ENCODE peak calls at places on chromosome 16, in nine cellular contexts. W is pancreas; Y is fibroblast of the aortic adventitia; J is CD4-positive, alpha-beta T cell; Q is thoracic aorta; T is tibial artery; R is spleen; K is neural crest cell; A is BJ. Z is an unnamed sample.

GRCh38 chr16:67104061-67104460 is 5.7 kb upstream of the PHAF1 start:
- DNase-seq in W (peak; percentile 33), Y (peak; percentile 33), J (no peak), Q (no peak), T (no peak), R (no peak), K (peak; percentile 7), A (no peak), Z (no peak)

GRCh38 chr16:84514295-84514873 is 9.9 kb upstream of the MEAK7 start:
- DNase-seq in W (no peak), Y (no peak), J (no peak), Q (no peak), T (no peak), R (no peak), K (no peak), A (no peak), Z (no peak)

GRCh38 chr16:89831810-89832328 is 3.6 kb downstream of the SPIRE2 start:
- DNase-seq in W (no peak), Y (no peak), J (no peak), Q (no peak), T (no peak), R (no peak), K (no peak), A (no peak), Z (no peak)

GRCh38 chr16:54268766-54269165 is 17.8 kb downstream of the IRX3 start:
- DNase-seq in W (no peak), Y (no peak), J (no peak), Q (no peak), T (no peak), R (no peak), K (no peak), A (no peak), Z (no peak)

GRCh38 chr16:14301150-14302030 is 230.3 kb downstream of the MRTFB start:
- DNase-seq in W (peak; percentile 74), Y (peak; percentile 24), J (peak; percentile 37), Q (no peak), T (peak; percentile 48), R (peak; percentile 57), K (no peak), A (no peak), Z (no peak)

GRCh38 chr16:71460246-71460645 is 1.8 kb downstream of the ZNF23 start:
- DNase-seq in W (no peak), Y (peak; percentile 81), J (no peak), Q (no peak), T (no peak), R (no peak), K (no peak), A (peak; percentile 79), Z (no peak)

GRCh38 chr16:30663820-30664528 is 5.7 kb downstream of the FBRS start:
- DNase-seq in W (no peak), Y (no peak), J (no peak), Q (no peak), T (no peak), R (no peak), K (no peak), A (no peak), Z (no peak)

GRCh38 chr16:85385463-85386331 is 227.4 kb upstream of the GSE1 start:
- DNase-seq in W (peak; percentile 6), Y (no peak), J (no peak), Q (no peak), T (peak; percentile 16), R (peak; percentile 55), K (no peak), A (no peak), Z (no peak)

GRCh38 chr16:53542283-53542682 is 39.3 kb upstream of the AKTIP start:
- DNase-seq in W (no peak), Y (no peak), J (no peak), Q (no peak), T (no peak), R (no peak), K (no peak), A (no peak), Z (no peak)

GRCh38 chr16:75820672-75821071 is 94.4 kb upstream of the CPHXL start:
- DNase-seq in W (no peak), Y (no peak), J (no peak), Q (no peak), T (no peak), R (no peak), K (no peak), A (no peak), Z (no peak)

GRCh38 chr16:2019919-2020831 is 590 bp downstream of the NPW start:
- DNase-seq in W (no peak), Y (no peak), J (no peak), Q (no peak), T (no peak), R (peak; percentile 74), K (no peak), A (no peak), Z (no peak)

GRCh38 chr16:84091460-84091859 is 25.3 kb downstream of the MBTPS1 start:
- DNase-seq in W (no peak), Y (no peak), J (no peak), Q (no peak), T (no peak), R (no peak), K (no peak), A (no peak), Z (no peak)

GRCh38 chr16:87335306-87335967 is 18.2 kb upstream of the C16orf95 start:
- DNase-seq in W (no peak), Y (no peak), J (no peak), Q (no peak), T (no peak), R (no peak), K (no peak), A (no peak), Z (no peak)

GRCh38 chr16:85392756-85393673 is 220.1 kb upstream of the GSE1 start:
- DNase-seq in W (peak; percentile 7), Y (no peak), J (no peak), Q (no peak), T (no peak), R (peak; percentile 49), K (no peak), A (no peak), Z (no peak)

GRCh38 chr16:1960665-1961630 is 1.6 kb downstream of the NDUFB10 start:
- DNase-seq in W (no peak), Y (peak; percentile 43), J (peak; percentile 26), Q (no peak), T (no peak), R (peak; percentile 76), K (no peak), A (no peak), Z (peak; percentile 18)

GRCh38 chr16:79915264-79916160 is 315.0 kb upstream of the MAF start:
- DNase-seq in W (no peak), Y (no peak), J (no peak), Q (no peak), T (no peak), R (no peak), K (no peak), A (no peak), Z (no peak)

GRCh38 chr16:79912592-79913310 is 312.2 kb upstream of the MAF start:
- DNase-seq in W (no peak), Y (no peak), J (no peak), Q (no peak), T (no peak), R (no peak), K (no peak), A (no peak), Z (no peak)

DNA sequence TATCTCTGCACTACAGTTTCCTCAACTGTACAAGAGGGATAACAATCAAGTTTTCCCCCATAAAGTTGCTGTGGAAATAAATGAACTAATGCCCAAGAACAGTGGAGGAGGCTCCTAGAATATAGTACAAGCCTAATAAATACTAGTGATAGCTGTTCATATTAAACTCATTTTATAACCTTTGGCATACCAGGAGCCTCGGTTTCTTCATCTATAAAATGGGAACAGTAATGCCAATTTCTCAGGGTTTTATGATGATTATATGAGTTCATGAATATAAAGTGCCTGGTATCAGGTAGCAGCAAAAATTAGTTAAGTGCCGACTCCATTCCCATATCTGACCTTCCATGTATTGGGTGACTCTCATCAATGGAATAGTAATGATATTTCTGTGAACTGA is 311.1 kb upstream of the MAF start:
- DNase-seq in W (no peak), Y (no peak), J (no peak), Q (no peak), T (no peak), R (no peak), K (no peak), A (no peak), Z (no peak)
- TF ChIP-seq CTCF in W (no peak), Y (no peak), J (no peak), Q (no peak), T (no peak), R (no peak), K (no peak), A (no peak), Z (no peak)

DNA sequence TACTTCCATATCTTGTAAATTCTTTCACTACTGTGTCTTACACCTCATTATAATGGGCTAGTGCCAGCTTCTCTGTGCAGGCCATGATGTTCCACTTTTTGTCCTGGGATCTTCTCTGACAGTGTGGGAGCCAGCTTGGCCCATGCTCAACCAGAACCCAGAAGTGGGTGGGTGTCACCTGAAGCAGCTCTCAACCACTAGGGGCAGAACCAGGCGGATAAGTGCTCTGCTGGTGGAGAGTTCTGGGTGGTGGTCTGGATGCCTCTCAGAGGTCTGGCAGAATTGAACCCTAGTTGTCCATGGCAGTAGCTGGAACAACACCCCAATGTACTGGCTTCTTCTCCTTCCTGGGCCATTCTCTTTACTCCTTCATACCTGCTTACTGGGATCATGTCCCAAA is 254.1 kb upstream of the N4BP1 start:
- DNase-seq in W (no peak), Y (no peak), J (no peak), Q (no peak), T (no peak), R (no peak), K (no peak), A (no peak), Z (no peak)
- TF ChIP-seq CTCF in W (no peak), Y (no peak), J (no peak), Q (no peak), T (no peak), R (no peak), K (no peak), A (no peak), Z (no peak)

GRCh38 chr16:88755745-88756443 is 29.1 kb downstream of the PIEZO1 start:
- DNase-seq in W (no peak), Y (no peak), J (no peak), Q (no peak), T (no peak), R (no peak), K (no peak), A (no peak), Z (no peak)
- TF ChIP-seq CTCF in W (no peak), Y (no peak), J (no peak), Q (no peak), T (no peak), R (no peak), K (no peak), A (no peak), Z (no peak)

DNA sequence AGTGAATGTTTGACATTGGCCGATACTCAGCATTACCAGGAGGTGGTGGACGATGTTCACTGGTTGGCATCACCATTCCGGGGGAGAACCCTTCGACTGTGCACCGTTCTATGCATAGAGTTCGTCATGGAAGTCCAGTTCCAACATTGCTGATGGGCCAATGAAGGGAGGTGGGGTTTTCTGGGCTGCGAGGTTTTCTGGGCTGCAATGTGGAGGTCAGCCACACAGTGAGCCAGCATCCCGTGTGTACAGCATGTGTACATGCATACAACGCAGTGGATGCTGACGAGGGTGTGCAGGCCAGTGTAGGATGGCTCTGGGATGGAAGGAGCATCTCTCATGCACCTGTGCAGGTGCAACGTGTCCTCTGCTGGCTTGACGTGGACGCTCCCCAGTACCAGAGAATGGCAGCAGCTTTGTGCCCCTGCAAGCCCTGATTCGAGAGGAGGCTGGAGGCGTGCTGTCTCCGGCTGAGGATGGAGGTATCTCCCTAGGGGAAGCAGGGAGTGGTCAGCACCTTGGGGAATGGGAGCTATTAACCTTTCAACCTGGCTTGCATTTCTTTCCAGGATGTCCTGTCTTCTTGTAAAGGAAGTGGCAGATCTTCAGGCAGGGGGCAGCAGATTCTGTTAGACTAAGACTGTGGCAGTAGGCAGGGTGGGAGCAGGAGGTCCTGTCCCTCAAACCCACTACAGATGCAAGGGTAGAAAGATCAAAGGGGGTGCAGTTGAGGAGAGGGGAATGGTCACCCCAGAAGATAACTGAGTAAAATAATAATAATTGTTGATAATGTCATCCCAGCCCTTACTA is 98.2 kb downstream of the CYLD start:
- DNase-seq in W (no peak), Y (no peak), J (no peak), Q (no peak), T (no peak), R (no peak), K (no peak), A (no peak), Z (no peak)
- TF ChIP-seq CTCF in W (no peak), Y (no peak), J (no peak), Q (no peak), T (no peak), R (no peak), K (no peak), A (no peak), Z (no peak)

Z was measured in D721Med.